ENCODE peak calls at places on chromosomes 13 and 19, in eight cellular contexts. One of them, this sample, is unnamed.

GRCh38 chr13:111904166-111904565 is 162.8 kb upstream of the SOX1 start:
- DNase-seq in body of pancreas: no peak
- DNase-seq in uterus: no peak
- DNase-seq in stomach: no peak
- DNase-seq in transverse colon: no peak
- DNase-seq in tibial nerve: no peak
- DNase-seq in esophagus muscularis mucosa: peak; percentile 88
- DNase-seq in IMR-90: no peak
- DNase-seq in this sample: no peak

GRCh38 chr19:58581227-58582141 is 8.3 kb upstream of the MZF1 start:
- DNase-seq in transverse colon: peak; percentile 84
- DNase-seq in body of pancreas: peak; percentile 75
- DNase-seq in stomach: peak; percentile 89
- DNase-seq in IMR-90: peak; percentile 91
- DNase-seq in uterus: peak; percentile 86
- DNase-seq in tibial nerve: peak; percentile 77
- DNase-seq in esophagus muscularis mucosa: peak; percentile 96
- DNase-seq in this sample: peak; percentile 80

GRCh38 chr13:22332411-22332810 is 661.5 kb downstream of the FGF9 start:
- DNase-seq in uterus: no peak
- DNase-seq in body of pancreas: no peak
- DNase-seq in stomach: no peak
- DNase-seq in IMR-90: no peak
- DNase-seq in esophagus muscularis mucosa: no peak
- DNase-seq in transverse colon: no peak
- DNase-seq in tibial nerve: no peak
- DNase-seq in this sample: no peak

GRCh38 chr19:52221831-52222375 is 32.1 kb downstream of the PPP2R1A start:
- DNase-seq in body of pancreas: no peak
- DNase-seq in transverse colon: no peak
- DNase-seq in stomach: no peak
- DNase-seq in uterus: no peak
- DNase-seq in esophagus muscularis mucosa: no peak
- DNase-seq in tibial nerve: no peak
- DNase-seq in IMR-90: peak; percentile 35
- DNase-seq in this sample: no peak

GRCh38 chr13:95552539-95553270 is at the start of gene CLDN10:
- DNase-seq in stomach: no peak
- DNase-seq in uterus: no peak
- DNase-seq in tibial nerve: no peak
- DNase-seq in body of pancreas: peak; percentile 85
- DNase-seq in esophagus muscularis mucosa: no peak
- DNase-seq in IMR-90: no peak
- DNase-seq in transverse colon: no peak
- DNase-seq in this sample: no peak

GRCh38 chr13:24491853-24492252 is 20.7 kb downstream of the PARP4 start:
- DNase-seq in body of pancreas: no peak
- DNase-seq in esophagus muscularis mucosa: no peak
- DNase-seq in stomach: no peak
- DNase-seq in transverse colon: no peak
- DNase-seq in tibial nerve: no peak
- DNase-seq in IMR-90: no peak
- DNase-seq in uterus: no peak
- DNase-seq in this sample: no peak

GRCh38 chr19:35000647-35001501 is 751 bp downstream of the GRAMD1A start:
- DNase-seq in uterus: no peak
- DNase-seq in stomach: no peak
- DNase-seq in tibial nerve: no peak
- DNase-seq in body of pancreas: peak; percentile 66
- DNase-seq in transverse colon: peak; percentile 53
- DNase-seq in esophagus muscularis mucosa: no peak
- DNase-seq in IMR-90: peak; percentile 50
- DNase-seq in this sample: no peak

GRCh38 chr19:16586477-16586871 is 14.3 kb upstream of the SLC35E1 start:
- DNase-seq in tibial nerve: no peak
- DNase-seq in uterus: no peak
- DNase-seq in transverse colon: no peak
- DNase-seq in esophagus muscularis mucosa: no peak
- DNase-seq in body of pancreas: no peak
- DNase-seq in IMR-90: no peak
- DNase-seq in stomach: no peak
- DNase-seq in this sample: no peak

GRCh38 chr19:19820774-19821315 is 705 bp downstream of the ZNF506 start:
- DNase-seq in esophagus muscularis mucosa: no peak
- DNase-seq in IMR-90: no peak
- DNase-seq in uterus: no peak
- DNase-seq in tibial nerve: no peak
- DNase-seq in transverse colon: no peak
- DNase-seq in stomach: no peak
- DNase-seq in body of pancreas: no peak
- DNase-seq in this sample: no peak

GRCh38 chr19:35291259-35291658 is 702 bp upstream of the MAG start:
- DNase-seq in stomach: no peak
- DNase-seq in uterus: no peak
- DNase-seq in tibial nerve: no peak
- DNase-seq in transverse colon: no peak
- DNase-seq in esophagus muscularis mucosa: no peak
- DNase-seq in IMR-90: no peak
- DNase-seq in body of pancreas: no peak
- DNase-seq in this sample: no peak

GRCh38 chr19:44623080-44623479 is 9.7 kb downstream of the IGSF23 start:
- DNase-seq in transverse colon: no peak
- DNase-seq in uterus: no peak
- DNase-seq in esophagus muscularis mucosa: no peak
- DNase-seq in body of pancreas: peak; percentile 26
- DNase-seq in tibial nerve: no peak
- DNase-seq in stomach: no peak
- DNase-seq in IMR-90: peak; percentile 45
- DNase-seq in this sample: no peak

GRCh38 chr13:110644892-110645521 is 29.7 kb downstream of the NAXD start:
- DNase-seq in tibial nerve: no peak
- DNase-seq in body of pancreas: peak; percentile 69
- DNase-seq in uterus: no peak
- DNase-seq in stomach: peak; percentile 77
- DNase-seq in IMR-90: peak; percentile 55
- DNase-seq in esophagus muscularis mucosa: no peak
- DNase-seq in transverse colon: peak; percentile 66
- DNase-seq in this sample: peak; percentile 85

GRCh38 chr19:28307460-28307859 is 905.5 kb downstream of the UQCRFS1 start:
- DNase-seq in tibial nerve: no peak
- DNase-seq in uterus: no peak
- DNase-seq in IMR-90: no peak
- DNase-seq in esophagus muscularis mucosa: no peak
- DNase-seq in stomach: no peak
- DNase-seq in body of pancreas: no peak
- DNase-seq in transverse colon: no peak
- DNase-seq in this sample: no peak

GRCh38 chr13:102742506-102742905 is 31.1 kb downstream of the TEX30 start:
- DNase-seq in esophagus muscularis mucosa: no peak
- DNase-seq in transverse colon: no peak
- DNase-seq in tibial nerve: no peak
- DNase-seq in body of pancreas: no peak
- DNase-seq in uterus: no peak
- DNase-seq in IMR-90: no peak
- DNase-seq in stomach: no peak
- DNase-seq in this sample: no peak

GRCh38 chr19:47475460-47475859 is 3.8 kb upstream of the SLC8A2 start:
- DNase-seq in transverse colon: no peak
- DNase-seq in uterus: no peak
- DNase-seq in body of pancreas: no peak
- DNase-seq in stomach: no peak
- DNase-seq in esophagus muscularis mucosa: no peak
- DNase-seq in IMR-90: peak; percentile 5
- DNase-seq in tibial nerve: no peak
- DNase-seq in this sample: no peak

GRCh38 chr19:40304306-40304705 is 19.2 kb upstream of the AKT2 start:
- DNase-seq in IMR-90: no peak
- DNase-seq in tibial nerve: no peak
- DNase-seq in body of pancreas: no peak
- DNase-seq in uterus: no peak
- DNase-seq in esophagus muscularis mucosa: no peak
- DNase-seq in transverse colon: no peak
- DNase-seq in stomach: no peak
- DNase-seq in this sample: no peak

GRCh38 chr19:1678073-1678472 is 25.7 kb upstream of the TCF3 start:
- DNase-seq in tibial nerve: no peak
- DNase-seq in IMR-90: no peak
- DNase-seq in stomach: no peak
- DNase-seq in transverse colon: no peak
- DNase-seq in body of pancreas: no peak
- DNase-seq in uterus: no peak
- DNase-seq in esophagus muscularis mucosa: no peak
- DNase-seq in this sample: no peak

GRCh38 chr13:36531746-36532486 is 99.6 kb downstream of the CCNA1 start:
- DNase-seq in IMR-90: no peak
- DNase-seq in uterus: no peak
- DNase-seq in transverse colon: no peak
- DNase-seq in tibial nerve: no peak
- DNase-seq in esophagus muscularis mucosa: peak; percentile 66
- DNase-seq in body of pancreas: no peak
- DNase-seq in stomach: no peak
- DNase-seq in this sample: peak; percentile 23

GRCh38 chr19:38869160-38869835 is 8.8 kb downstream of the RINL start:
- DNase-seq in tibial nerve: no peak
- DNase-seq in transverse colon: peak; percentile 57
- DNase-seq in esophagus muscularis mucosa: no peak
- DNase-seq in stomach: no peak
- DNase-seq in uterus: no peak
- DNase-seq in IMR-90: no peak
- DNase-seq in body of pancreas: peak; percentile 50
- DNase-seq in this sample: no peak

GRCh38 chr13:74173822-74174221 is 39.6 kb upstream of the KLF12 start:
- DNase-seq in body of pancreas: no peak
- DNase-seq in esophagus muscularis mucosa: no peak
- DNase-seq in tibial nerve: no peak
- DNase-seq in stomach: no peak
- DNase-seq in transverse colon: no peak
- DNase-seq in uterus: no peak
- DNase-seq in IMR-90: no peak
- DNase-seq in this sample: no peak

GRCh38 chr13:64640002-64640401 is 2590.1 kb downstream of the PCDH9 start:
- DNase-seq in IMR-90: peak; percentile 31
- DNase-seq in body of pancreas: no peak
- DNase-seq in esophagus muscularis mucosa: no peak
- DNase-seq in tibial nerve: no peak
- DNase-seq in uterus: no peak
- DNase-seq in stomach: no peak
- DNase-seq in transverse colon: no peak
- DNase-seq in this sample: no peak

GRCh38 chr13:25980255-25980654 is 71.6 kb downstream of the SHISA2 start:
- DNase-seq in tibial nerve: no peak
- DNase-seq in esophagus muscularis mucosa: no peak
- DNase-seq in stomach: no peak
- DNase-seq in body of pancreas: no peak
- DNase-seq in IMR-90: peak; percentile 3
- DNase-seq in transverse colon: no peak
- DNase-seq in uterus: no peak
- DNase-seq in this sample: no peak

GRCh38 chr19:48842744-48843162 is 6.5 kb upstream of the HSD17B14 start:
- DNase-seq in IMR-90: peak; percentile 48
- DNase-seq in esophagus muscularis mucosa: no peak
- DNase-seq in transverse colon: peak; percentile 34
- DNase-seq in tibial nerve: no peak
- DNase-seq in uterus: peak; percentile 57
- DNase-seq in body of pancreas: peak; percentile 40
- DNase-seq in stomach: no peak
- DNase-seq in this sample: peak; percentile 44

GRCh38 chr19:38375098-38375493 is 725 bp downstream of the PSMD8 start:
- DNase-seq in IMR-90: peak; percentile 11
- DNase-seq in tibial nerve: no peak
- DNase-seq in uterus: no peak
- DNase-seq in body of pancreas: no peak
- DNase-seq in transverse colon: no peak
- DNase-seq in stomach: no peak
- DNase-seq in esophagus muscularis mucosa: no peak
- DNase-seq in this sample: no peak

GRCh38 chr19:23345838-23346237 is 49.4 kb downstream of the ZNF91 start:
- DNase-seq in body of pancreas: no peak
- DNase-seq in tibial nerve: no peak
- DNase-seq in esophagus muscularis mucosa: no peak
- DNase-seq in IMR-90: no peak
- DNase-seq in transverse colon: no peak
- DNase-seq in stomach: no peak
- DNase-seq in uterus: no peak
- DNase-seq in this sample: no peak

GRCh38 chr19:50658438-50659317 is 9.4 kb downstream of the C19orf81 start:
- DNase-seq in body of pancreas: peak; percentile 74
- DNase-seq in uterus: peak; percentile 23
- DNase-seq in esophagus muscularis mucosa: no peak
- DNase-seq in transverse colon: peak; percentile 39
- DNase-seq in IMR-90: peak; percentile 64
- DNase-seq in stomach: peak; percentile 37
- DNase-seq in tibial nerve: no peak
- DNase-seq in this sample: peak; percentile 87
- TF ChIP-seq POLR2A in body of pancreas: no peak
- TF ChIP-seq POLR2A in uterus: peak; percentile 78
- TF ChIP-seq POLR2A in esophagus muscularis mucosa: no peak
- TF ChIP-seq POLR2A in transverse colon: no peak
- TF ChIP-seq POLR2A in IMR-90: no peak
- TF ChIP-seq POLR2A in stomach: no peak
- TF ChIP-seq POLR2A in tibial nerve: peak; percentile 6
- TF ChIP-seq POLR2A in this sample: peak; percentile 55

DNA sequence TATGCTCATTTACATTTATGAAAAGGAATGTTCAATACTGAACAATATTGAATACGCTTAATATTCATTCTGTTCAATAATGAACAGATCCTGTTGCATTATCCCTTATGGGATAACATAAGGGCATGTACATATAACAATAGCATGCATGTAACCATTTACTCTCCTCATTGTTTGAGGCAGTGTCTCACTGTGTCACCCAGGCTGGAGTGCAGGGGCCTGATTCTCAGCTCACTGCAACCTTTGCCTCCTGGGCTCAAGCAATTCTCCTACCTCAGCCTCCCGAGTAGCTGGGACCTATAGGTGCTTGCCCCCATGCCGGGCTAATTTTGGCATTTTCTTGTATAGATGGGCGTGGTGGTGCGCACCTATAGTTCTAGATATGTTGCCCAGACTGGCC is 4.8 kb upstream of the DGKH start:
- DNase-seq in esophagus muscularis mucosa: no peak
- DNase-seq in transverse colon: no peak
- DNase-seq in uterus: no peak
- DNase-seq in stomach: no peak
- DNase-seq in body of pancreas: no peak
- DNase-seq in tibial nerve: no peak
- DNase-seq in IMR-90: no peak
- DNase-seq in this sample: no peak
- H3K27me3 ChIP-seq in esophagus muscularis mucosa: no peaks in the 10 kb centered on the region
- H3K27me3 ChIP-seq in transverse colon: no peaks in the 10 kb centered on the region
- H3K27me3 ChIP-seq in uterus: no peaks in the 10 kb centered on the region
- H3K27me3 ChIP-seq in stomach: no peaks in the 10 kb centered on the region
- H3K27me3 ChIP-seq in body of pancreas: no peaks in the 10 kb centered on the region
- H3K27me3 ChIP-seq in tibial nerve: no peaks in the 10 kb centered on the region
- H3K27me3 ChIP-seq in IMR-90: no peaks in the 10 kb centered on the region
- H3K27me3 ChIP-seq in this sample: no peaks in the 10 kb centered on the region

GRCh38 chr19:311813-312261 is 20.6 kb upstream of the PLPP2 start:
- DNase-seq in body of pancreas: no peak
- DNase-seq in esophagus muscularis mucosa: no peak
- DNase-seq in tibial nerve: no peak
- DNase-seq in uterus: peak; percentile 23
- DNase-seq in IMR-90: no peak
- DNase-seq in transverse colon: no peak
- DNase-seq in stomach: peak; percentile 18
- DNase-seq in this sample: no peak
- TF ChIP-seq POLR2A in body of pancreas: no peak
- TF ChIP-seq POLR2A in esophagus muscularis mucosa: no peak
- TF ChIP-seq POLR2A in tibial nerve: no peak
- TF ChIP-seq POLR2A in uterus: no peak
- TF ChIP-seq POLR2A in IMR-90: no peak
- TF ChIP-seq POLR2A in transverse colon: peak; percentile 18
- TF ChIP-seq POLR2A in stomach: no peak
- TF ChIP-seq POLR2A in this sample: no peak

GRCh38 chr19:12834976-12835757 is 788 bp upstream of the RTBDN start:
- DNase-seq in IMR-90: no peak
- DNase-seq in uterus: no peak
- DNase-seq in esophagus muscularis mucosa: no peak
- DNase-seq in tibial nerve: no peak
- DNase-seq in transverse colon: peak; percentile 35
- DNase-seq in stomach: peak; percentile 40
- DNase-seq in body of pancreas: no peak
- DNase-seq in this sample: no peak
- H3K27me3 ChIP-seq in IMR-90: peaks cover 65% of the 10 kb centered on the region
- H3K27me3 ChIP-seq in uterus: peaks cover 55% of the 10 kb centered on the region
- H3K27me3 ChIP-seq in esophagus muscularis mucosa: peaks cover 91% of the 10 kb centered on the region
- H3K27me3 ChIP-seq in tibial nerve: peaks cover 97% of the 10 kb centered on the region
- H3K27me3 ChIP-seq in transverse colon: peaks cover 97% of the 10 kb centered on the region
- H3K27me3 ChIP-seq in stomach: peaks cover 41% of the 10 kb centered on the region
- H3K27me3 ChIP-seq in body of pancreas: no peaks in the 10 kb centered on the region
- H3K27me3 ChIP-seq in this sample: peaks cover 59% of the 10 kb centered on the region

This sample was measured in adrenal gland.